ENCODE peak calls at places on chromosomes 11 and 22, in ten cellular contexts. S, V, F, W, P, L, T, K, Y and X are unnamed samples.

GRCh38 chr11:5291207-5291838 is 10.4 kb downstream of the OR51B4 start:
- DNase-seq in S (peak), V (no peak), F (no peak), W (peak), P (peak), L (no peak), T (peak), K (no peak), Y (no peak), X (no peak)

GRCh38 chr11:128195057-128195751 is 392.2 kb downstream of the ETS1 start:
- DNase-seq in S (no peak), V (no peak), F (no peak), W (no peak), P (peak), L (no peak), T (no peak), K (no peak), Y (no peak), X (peak)

GRCh38 chr11:2771758-2772466 is 72.1 kb upstream of the KCNQ1OT1 start:
- DNase-seq in S (no peak), V (no peak), F (peak), W (no peak), P (no peak), L (peak), T (no peak), K (peak), Y (peak), X (peak)

GRCh38 chr22:36998620-36999351 is 20.5 kb downstream of the TST start:
- DNase-seq in S (no peak), V (no peak), F (no peak), W (no peak), P (no peak), L (peak), T (no peak), K (no peak), Y (no peak), X (peak)

GRCh38 chr22:46041642-46042041 is 64.7 kb upstream of the WNT7B start:
- DNase-seq in S (no peak), V (no peak), F (peak), W (no peak), P (no peak), L (peak), T (no peak), K (peak), Y (peak), X (peak)

GRCh38 chr11:43803766-43804165 is 76.9 kb upstream of the ALKBH3 start:
- DNase-seq in S (no peak), V (no peak), F (no peak), W (no peak), P (no peak), L (no peak), T (no peak), K (no peak), Y (no peak), X (no peak)

GRCh38 chr22:42366815-42367581 is 65.2 kb downstream of the NFAM1 start:
- DNase-seq in S (no peak), V (peak), F (peak), W (no peak), P (no peak), L (no peak), T (no peak), K (no peak), Y (peak), X (no peak)

GRCh38 chr22:25741692-25742626 is at the start of gene MYO18B:
- DNase-seq in S (no peak), V (no peak), F (no peak), W (no peak), P (no peak), L (no peak), T (no peak), K (no peak), Y (peak), X (no peak)

GRCh38 chr11:76443254-76443935 is 1.4 kb upstream of the EMSY start:
- DNase-seq in S (peak), V (no peak), F (no peak), W (no peak), P (no peak), L (no peak), T (no peak), K (no peak), Y (no peak), X (no peak)

GRCh38 chr11:120056301-120057027 is 81.4 kb downstream of the TRIM29 start:
- DNase-seq in S (no peak), V (no peak), F (no peak), W (no peak), P (no peak), L (no peak), T (no peak), K (no peak), Y (no peak), X (no peak)

GRCh38 chr22:36456459-36456835 is 25.0 kb downstream of the TXN2 start:
- DNase-seq in S (no peak), V (no peak), F (no peak), W (no peak), P (peak), L (no peak), T (no peak), K (no peak), Y (no peak), X (no peak)

GRCh38 chr11:119441898-119442243 is 18.9 kb upstream of the THY1 start:
- DNase-seq in S (no peak), V (no peak), F (no peak), W (no peak), P (no peak), L (no peak), T (no peak), K (no peak), Y (no peak), X (no peak)

GRCh38 chr11:68960299-68961071 is 20.3 kb downstream of the MRGPRD start:
- DNase-seq in S (no peak), V (no peak), F (peak), W (no peak), P (no peak), L (peak), T (no peak), K (no peak), Y (no peak), X (peak)

GRCh38 chr22:26835929-26836528 is 178.6 kb downstream of the MIAT start:
- DNase-seq in S (peak), V (no peak), F (no peak), W (peak), P (peak), L (no peak), T (peak), K (peak), Y (no peak), X (no peak)

GRCh38 chr22:40387758-40388157 is 17.4 kb downstream of the SGSM3 start:
- DNase-seq in S (no peak), V (peak), F (no peak), W (no peak), P (no peak), L (no peak), T (no peak), K (peak), Y (no peak), X (no peak)

GRCh38 chr11:126430581-126431320 is 75.3 kb downstream of the ST3GAL4 start:
- DNase-seq in S (no peak), V (no peak), F (no peak), W (no peak), P (no peak), L (no peak), T (no peak), K (no peak), Y (no peak), X (no peak)

GRCh38 chr22:45680932-45681700 is 9.5 kb downstream of the ATXN10 start:
- DNase-seq in S (peak), V (no peak), F (no peak), W (no peak), P (no peak), L (no peak), T (no peak), K (no peak), Y (no peak), X (no peak)

GRCh38 chr11:78338138-78338537 is 79.5 kb downstream of the GAB2 start:
- DNase-seq in S (no peak), V (no peak), F (no peak), W (no peak), P (peak), L (no peak), T (no peak), K (no peak), Y (no peak), X (no peak)

GRCh38 chr11:134498326-134499139 is 86.5 kb upstream of the B3GAT1 start:
- DNase-seq in S (no peak), V (peak), F (peak), W (no peak), P (no peak), L (peak), T (no peak), K (no peak), Y (peak), X (peak)

GRCh38 chr22:17250380-17251129 is 31.3 kb upstream of the ADA2 start:
- DNase-seq in S (no peak), V (no peak), F (no peak), W (no peak), P (no peak), L (no peak), T (no peak), K (no peak), Y (no peak), X (no peak)

GRCh38 chr11:109857637-109858036 is 235.6 kb upstream of the ZC3H12C start:
- DNase-seq in S (no peak), V (no peak), F (no peak), W (no peak), P (no peak), L (no peak), T (no peak), K (no peak), Y (no peak), X (no peak)

GRCh38 chr11:134569195-134569594 is 157.2 kb upstream of the B3GAT1 start:
- DNase-seq in S (no peak), V (no peak), F (no peak), W (no peak), P (no peak), L (no peak), T (no peak), K (no peak), Y (no peak), X (no peak)

GRCh38 chr22:27986459-27986858 is 67.4 kb upstream of the PITPNB start:
- DNase-seq in S (no peak), V (no peak), F (no peak), W (no peak), P (no peak), L (no peak), T (no peak), K (no peak), Y (no peak), X (no peak)

GRCh38 chr11:109993786-109994185 is 99.4 kb upstream of the ZC3H12C start:
- DNase-seq in S (peak), V (no peak), F (no peak), W (no peak), P (no peak), L (no peak), T (no peak), K (no peak), Y (no peak), X (no peak)

GRCh38 chr11:37026741-37027140 is 428.7 kb upstream of the RAG2 start:
- DNase-seq in S (no peak), V (no peak), F (no peak), W (no peak), P (no peak), L (no peak), T (no peak), K (no peak), Y (no peak), X (no peak)

GRCh38 chr11:34791725-34792124 is 124.5 kb downstream of the APIP start:
- DNase-seq in S (no peak), V (no peak), F (no peak), W (no peak), P (no peak), L (no peak), T (no peak), K (no peak), Y (no peak), X (no peak)

GRCh38 chr22:27952091-27952490 is 33.0 kb upstream of the PITPNB start:
- DNase-seq in S (peak), V (no peak), F (no peak), W (no peak), P (no peak), L (no peak), T (no peak), K (peak), Y (no peak), X (no peak)

DNA sequence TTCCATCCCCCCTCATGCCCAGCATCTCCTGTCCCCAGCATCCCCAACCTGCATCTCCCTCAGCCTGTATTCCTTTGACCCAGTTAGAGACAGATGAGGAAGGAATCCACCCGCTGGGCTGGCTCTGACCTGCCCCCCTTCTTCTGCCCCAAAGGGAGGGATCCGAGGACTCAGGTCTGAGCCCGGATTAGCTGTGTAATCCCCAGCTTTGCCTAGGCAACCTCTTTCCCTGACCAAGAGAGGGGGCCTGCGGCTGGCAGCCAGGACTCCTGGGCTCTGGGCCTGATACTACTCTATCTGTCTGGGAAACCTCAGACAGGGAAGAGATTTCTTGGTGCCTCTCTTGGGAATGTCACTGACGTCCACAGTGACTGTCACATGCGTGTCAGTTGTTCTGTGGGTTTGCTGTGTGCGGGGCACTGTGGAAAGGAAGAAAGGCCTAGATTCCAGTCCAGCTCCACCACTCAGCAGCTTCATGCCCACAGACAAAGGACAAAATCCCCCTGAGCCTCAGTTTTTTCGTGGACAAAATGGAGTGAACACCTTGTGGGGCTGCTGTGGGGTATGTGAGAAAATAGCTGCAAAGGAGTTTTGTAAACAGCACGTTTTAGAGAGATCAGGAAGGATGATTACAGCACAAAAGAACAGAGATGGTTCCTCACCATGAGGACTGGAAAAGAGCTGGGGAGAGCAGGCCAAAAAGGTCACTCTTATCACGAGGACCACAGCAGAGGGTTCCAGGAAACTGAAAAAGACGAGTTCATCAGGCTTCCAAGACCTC is 1.3 kb upstream of the NDUFV1 start:
- DNase-seq in S (no peak), V (no peak), F (no peak), W (no peak), P (no peak), L (no peak), T (peak), K (no peak), Y (no peak), X (no peak)
- TF ChIP-seq CTCF in S (no peak), V (no peak), F (no peak), W (no peak), P (no peak), L (no peak), T (no peak), K (no peak), Y (no peak), X (no peak)

GRCh38 chr11:117616979-117617378 is 180.0 kb downstream of the DSCAML1 start:
- DNase-seq in S (no peak), V (no peak), F (no peak), W (no peak), P (no peak), L (no peak), T (no peak), K (no peak), Y (no peak), X (no peak)

GRCh38 chr11:117618273-117618672 is 178.7 kb downstream of the DSCAML1 start:
- DNase-seq in S (no peak), V (no peak), F (no peak), W (no peak), P (no peak), L (no peak), T (no peak), K (no peak), Y (no peak), X (no peak)

GRCh38 chr11:117612111-117612510 is 184.9 kb downstream of the DSCAML1 start:
- DNase-seq in S (no peak), V (no peak), F (no peak), W (no peak), P (no peak), L (no peak), T (no peak), K (no peak), Y (no peak), X (no peak)

GRCh38 chr11:117613521-117613920 is 183.5 kb downstream of the DSCAML1 start:
- DNase-seq in S (no peak), V (no peak), F (no peak), W (no peak), P (no peak), L (no peak), T (peak), K (no peak), Y (no peak), X (no peak)

DNA sequence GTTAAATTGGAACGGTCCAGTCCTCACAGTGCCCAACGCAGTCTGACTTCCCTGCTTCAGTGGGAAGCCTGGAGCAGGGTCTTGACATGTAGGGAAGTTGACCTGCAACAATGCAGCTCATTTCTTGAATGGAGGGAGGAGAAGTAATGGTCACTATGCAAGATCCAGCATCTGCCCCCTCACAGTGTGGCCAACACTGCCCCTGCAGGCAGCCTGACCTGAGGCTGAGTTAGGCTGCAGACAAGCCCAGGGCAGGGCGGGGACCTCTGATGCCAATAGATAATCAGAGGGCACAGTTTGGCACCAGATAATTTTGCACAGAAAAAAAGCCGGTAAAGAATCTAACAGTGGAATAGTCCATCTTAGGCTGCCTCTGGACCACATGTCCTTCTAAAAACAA is 182.3 kb downstream of the DSCAML1 start:
- DNase-seq in S (no peak), V (no peak), F (no peak), W (no peak), P (no peak), L (no peak), T (peak), K (no peak), Y (no peak), X (no peak)
- TF ChIP-seq CTCF in S (no peak), V (no peak), F (no peak), W (no peak), P (no peak), L (no peak), T (peak), K (no peak), Y (no peak), X (no peak)

DNA sequence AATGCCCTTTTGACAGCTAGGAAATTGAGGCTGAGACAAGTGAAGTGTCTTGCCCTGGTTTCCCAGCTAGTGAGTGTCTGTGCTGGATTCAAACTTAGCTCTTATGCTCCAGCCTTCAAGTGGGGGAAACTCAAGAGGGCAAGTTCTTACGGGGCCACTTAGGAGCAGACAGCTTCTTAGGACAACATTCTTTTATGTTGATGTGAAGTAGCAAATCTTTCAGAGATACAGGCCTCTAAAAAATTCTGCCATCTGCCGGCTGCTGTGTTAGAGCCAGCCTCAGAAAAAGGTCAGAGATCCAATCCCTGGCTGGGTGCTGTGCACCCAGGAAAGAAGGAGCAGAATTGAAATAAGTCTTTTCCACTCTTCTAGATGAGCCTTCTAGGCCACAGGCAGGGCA is 26.6 kb downstream of the TIMP3 start:
- DNase-seq in S (no peak), V (no peak), F (no peak), W (no peak), P (no peak), L (no peak), T (no peak), K (no peak), Y (no peak), X (no peak)
- TF ChIP-seq CTCF in S (peak), V (no peak), F (no peak), W (no peak), P (no peak), L (no peak), T (no peak), K (no peak), Y (peak), X (no peak)

GRCh38 chr11:45852712-45853101 is 5.4 kb downstream of the CRY2 start:
- DNase-seq in S (no peak), V (no peak), F (no peak), W (no peak), P (no peak), L (no peak), T (no peak), K (no peak), Y (peak), X (no peak)
- TF ChIP-seq CTCF in S (no peak), V (no peak), F (peak), W (no peak), P (no peak), L (peak), T (no peak), K (no peak), Y (no peak), X (no peak)

GRCh38 chr22:22811016-22812009 is 76.3 kb upstream of the IGLL5 start:
- DNase-seq in S (no peak), V (no peak), F (no peak), W (no peak), P (no peak), L (no peak), T (no peak), K (no peak), Y (no peak), X (no peak)

GRCh38 chr22:22813126-22814075 is 74.2 kb upstream of the IGLL5 start:
- DNase-seq in S (no peak), V (no peak), F (no peak), W (no peak), P (no peak), L (no peak), T (no peak), K (no peak), Y (no peak), X (no peak)

GRCh38 chr22:22810471-22810870 is 77.1 kb upstream of the IGLL5 start:
- DNase-seq in S (no peak), V (no peak), F (no peak), W (no peak), P (no peak), L (no peak), T (no peak), K (no peak), Y (peak), X (no peak)

GRCh38 chr22:22812031-22812905 is 75.3 kb upstream of the IGLL5 start:
- DNase-seq in S (no peak), V (no peak), F (no peak), W (no peak), P (no peak), L (no peak), T (no peak), K (no peak), Y (no peak), X (no peak)

GRCh38 chr22:22810018-22810427 is 77.6 kb upstream of the IGLL5 start:
- DNase-seq in S (no peak), V (no peak), F (no peak), W (peak), P (peak), L (peak), T (peak), K (peak), Y (peak), X (peak)
- TF ChIP-seq CTCF in S (no peak), V (peak), F (peak), W (peak), P (peak), L (peak), T (peak), K (peak), Y (peak), X (peak)

DNA sequence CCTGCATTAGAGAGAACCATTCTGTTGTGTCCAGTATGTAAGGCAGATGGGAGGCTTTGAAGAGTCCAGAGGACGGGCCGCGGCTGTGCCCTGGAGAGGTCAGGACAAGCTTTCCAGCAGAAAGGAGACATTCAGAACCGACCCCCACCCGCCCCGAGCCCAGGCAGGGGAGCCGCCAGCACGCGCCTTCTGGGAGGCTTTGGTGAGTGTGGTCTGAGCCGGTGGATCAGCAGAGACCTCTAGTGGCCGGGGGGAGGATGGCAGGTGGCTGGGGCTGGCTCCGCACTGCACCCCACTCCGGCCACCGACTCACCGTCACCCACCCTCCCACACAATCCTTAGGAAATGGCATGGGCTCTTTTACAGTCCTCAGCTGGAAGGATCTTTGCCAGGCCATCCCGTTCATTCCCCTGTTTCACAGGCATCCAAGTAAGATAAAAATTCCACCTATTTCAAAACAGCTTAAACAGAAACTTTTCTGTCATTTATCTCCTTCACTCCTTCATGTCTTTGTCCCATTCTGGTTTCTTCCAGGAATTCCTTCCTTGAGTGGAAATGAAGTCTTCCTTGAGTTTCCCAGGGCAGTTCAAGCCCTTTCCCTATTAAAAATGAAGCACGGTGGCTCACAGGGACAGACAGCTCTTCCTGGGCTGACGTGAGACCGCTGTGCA is 91.1 kb downstream of the FEZ1 start:
- DNase-seq in S (peak), V (peak), F (peak), W (peak), P (peak), L (peak), T (peak), K (peak), Y (peak), X (peak)
- TF ChIP-seq CTCF in S (peak), V (peak), F (peak), W (peak), P (peak), L (peak), T (peak), K (peak), Y (peak), X (peak)